ENCODE peak calls at places on chromosomes 7 and 10, in six cellular contexts. X is CD8-positive, alpha-beta memory T cell; N is uterus; C is mesendoderm; Q is OCI-LY7; U is adrenal gland. V is an unnamed sample.

GRCh38 chr7:143398616-143399015 is 10.0 kb downstream of the EPHA1 start:
- DNase-seq in U (no peak), Q (no peak), X (no peak), N (no peak), C (no peak), V (no peak)

GRCh38 chr10:7915923-7916322 is 97.6 kb downstream of the TAF3 start:
- DNase-seq in X (no peak), C (no peak), N (no peak), U (no peak), Q (no peak), V (no peak)

GRCh38 chr7:75945297-75946168 is 30.6 kb downstream of the POR start:
- DNase-seq in C (no peak), X (no peak), U (peak; percentile 86), N (no peak), Q (no peak), V (no peak)

GRCh38 chr10:66381045-66381444 is 544.8 kb upstream of the LRRTM3 start:
- DNase-seq in U (no peak), C (no peak), Q (no peak), N (no peak), X (no peak), V (no peak)

GRCh38 chr10:43674546-43675205 is 26.0 kb upstream of the ZNF32 start:
- DNase-seq in N (no peak), X (no peak), C (no peak), Q (no peak), U (no peak), V (no peak)

GRCh38 chr10:116287906-116288501 is 15.0 kb upstream of the GFRA1 start:
- DNase-seq in U (peak; percentile 53), X (no peak), N (peak; percentile 48), Q (peak; percentile 1), C (peak; percentile 48), V (peak; percentile 18)

GRCh38 chr7:113004726-113005454 is 81.7 kb downstream of the GPR85 start:
- DNase-seq in U (no peak), C (no peak), X (no peak), N (no peak), Q (no peak), V (no peak)

GRCh38 chr7:17292858-17293257 is 5.6 kb upstream of the AHR start:
- DNase-seq in N (no peak), X (no peak), Q (no peak), C (no peak), U (no peak), V (no peak)

GRCh38 chr7:18221377-18222290 is 194.0 kb upstream of the PRPS1L1 start:
- DNase-seq in X (no peak), N (no peak), Q (no peak), C (no peak), U (no peak), V (no peak)

GRCh38 chr10:77959384-77959783 is 32.8 kb upstream of the DLG5 start:
- DNase-seq in N (no peak), Q (no peak), C (no peak), U (no peak), X (no peak), V (no peak)

GRCh38 chr10:133257489-133258065 is 19.1 kb downstream of the ADAM8 start:
- DNase-seq in C (peak; percentile 73), N (peak; percentile 42), U (peak; percentile 80), X (no peak), Q (no peak), V (no peak)

GRCh38 chr10:79073784-79074432 is 5.1 kb downstream of the ZMIZ1 start:
- DNase-seq in U (peak; percentile 71), N (no peak), X (no peak), Q (no peak), C (no peak), V (no peak)
- H3K27ac ChIP-seq in U (no peak overlapping the region), N (peak overlapping the region; percentile 96), X (no peak overlapping the region), Q (no peak overlapping the region), C (no peak overlapping the region), V (peak overlapping the region; percentile 19)

DNA sequence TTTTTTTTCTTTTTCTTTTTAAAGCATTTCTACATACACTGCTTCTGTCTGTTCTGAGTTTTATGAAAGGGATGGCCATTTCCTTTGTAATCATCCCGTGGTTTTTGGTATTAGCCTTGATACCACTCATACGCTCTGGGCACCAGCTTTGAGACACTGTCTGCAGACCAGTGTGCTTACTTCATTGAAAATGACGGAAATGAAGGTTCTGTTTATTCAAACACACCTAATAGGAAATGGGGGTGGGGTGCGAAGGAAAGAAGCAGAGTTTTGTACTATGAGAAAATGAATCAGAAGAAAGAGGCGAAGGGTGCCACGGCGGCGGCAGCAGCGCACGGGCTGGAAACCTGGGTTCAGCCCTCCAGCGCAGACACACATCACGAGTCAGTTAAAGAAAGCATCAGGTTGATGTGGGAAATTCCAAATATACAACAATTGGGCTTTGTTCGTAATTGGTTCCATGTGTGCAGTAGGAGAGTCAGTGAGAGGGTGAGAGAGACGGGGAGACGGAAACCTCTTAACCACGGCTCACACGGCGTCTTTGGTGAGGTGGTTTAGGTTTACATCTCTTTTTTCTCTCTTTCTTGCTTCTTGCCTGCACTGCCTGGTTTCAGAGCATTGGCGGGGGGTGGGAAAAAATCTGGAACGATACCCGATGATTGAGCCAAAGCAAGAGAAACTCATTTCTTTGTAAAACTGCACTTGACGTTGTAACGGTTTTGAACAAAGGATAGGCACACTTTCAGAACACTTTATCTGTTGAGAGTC is 321.2 kb downstream of the FRMD4A start:
- DNase-seq in Q (no peak), N (no peak), U (no peak), X (peak; percentile 43), C (no peak), V (no peak)
- H3K27ac ChIP-seq in Q (no peak overlapping the region), N (peak overlapping the region; percentile 20), U (no peak overlapping the region), X (peak overlapping the region; percentile 8), C (no peak overlapping the region), V (no peak overlapping the region)

GRCh38 chr7:99008181-99008631 is 129.9 kb downstream of the TRRAP start:
- DNase-seq in C (no peak), X (no peak), U (no peak), Q (no peak), N (no peak), V (no peak)
- H3K27ac ChIP-seq in C (no peak overlapping the region), X (no peak overlapping the region), U (no peak overlapping the region), Q (no peak overlapping the region), N (no peak overlapping the region), V (no peak overlapping the region)

GRCh38 chr7:137005873-137006272 is 137.4 kb downstream of the CHRM2 start:
- DNase-seq in U (no peak), Q (no peak), N (no peak), C (no peak), X (no peak), V (no peak)

GRCh38 chr7:137007001-137007725 is 138.7 kb downstream of the CHRM2 start:
- DNase-seq in N (no peak), X (no peak), C (no peak), Q (no peak), U (no peak), V (no peak)

GRCh38 chr7:137003606-137004005 is 135.2 kb downstream of the CHRM2 start:
- DNase-seq in U (no peak), N (no peak), Q (no peak), X (no peak), C (peak; percentile 48), V (no peak)

GRCh38 chr7:137009404-137009803 is 141.0 kb downstream of the CHRM2 start:
- DNase-seq in C (no peak), U (no peak), N (no peak), X (no peak), Q (no peak), V (no peak)

DNA sequence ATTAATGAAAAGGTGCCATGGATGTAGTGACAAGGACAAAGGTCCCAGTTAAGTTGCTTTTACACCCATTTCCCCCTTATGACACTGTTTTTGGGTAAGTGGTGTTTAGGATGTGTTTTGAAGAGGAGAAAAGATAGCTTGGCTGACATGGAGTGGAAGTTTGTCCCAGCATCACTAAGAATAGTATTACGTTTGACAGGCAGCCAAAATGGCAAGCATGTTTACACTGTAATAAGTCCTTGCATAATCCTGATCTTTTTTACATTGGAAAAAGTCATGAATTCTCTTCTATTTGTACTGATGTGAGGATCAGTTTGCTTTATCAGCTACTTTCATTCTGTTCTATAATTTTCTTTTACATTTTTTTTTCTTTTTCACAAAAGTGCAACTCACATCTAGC is 137.8 kb downstream of the CHRM2 start:
- DNase-seq in U (no peak), C (no peak), X (no peak), N (no peak), Q (no peak), V (no peak)
- H3K27ac ChIP-seq in U (no peak overlapping the region), C (no peak overlapping the region), X (no peak overlapping the region), N (no peak overlapping the region), Q (no peak overlapping the region), V (no peak overlapping the region)

DNA sequence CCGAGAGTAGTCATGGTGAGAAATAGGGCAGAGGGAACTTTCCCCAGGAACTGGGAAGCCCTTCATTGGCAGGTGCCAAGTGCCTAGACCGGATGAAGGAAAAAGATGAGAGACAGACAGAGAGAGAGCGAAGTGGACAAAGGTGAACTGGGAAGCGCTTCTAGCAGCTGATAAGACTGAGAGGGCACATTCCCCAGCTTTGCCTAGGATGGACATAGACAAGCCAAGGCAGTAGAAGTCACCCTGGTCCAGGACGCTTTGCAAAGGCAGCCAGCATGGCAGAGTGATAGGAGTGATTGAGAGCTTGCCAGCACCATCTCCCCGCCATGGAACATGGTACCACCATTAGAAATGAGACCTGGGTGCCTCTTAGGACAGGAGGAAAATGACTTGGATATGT is 372.8 kb upstream of the MGMT start:
- DNase-seq in C (no peak), N (no peak), X (no peak), Q (no peak), U (no peak), V (no peak)
- H3K27ac ChIP-seq in C (no peak overlapping the region), N (no peak overlapping the region), X (no peak overlapping the region), Q (no peak overlapping the region), U (no peak overlapping the region), V (no peak overlapping the region)

V was measured in substantia nigra.